ENCODE peak calls at places on chromosome 22, in four cellular contexts. H is fibroblast of lung, K is left ventricle myocardium inferior, V is cardiac muscle cell. F is an unnamed sample.
A peak's percentile ranks its signal among the peaks of the same experiment; 100 is the strongest.

GRCh38 chr22:35956850-35957249 is 71.8 kb downstream of the RBFOX2 start:
- DNase-seq in H (no peak), K (no peak), V (no peak), F (no peak)

GRCh38 chr22:20243545-20244249 is 24.4 kb downstream of the RTN4R start:
- DNase-seq in H (peak; percentile 85), K (peak; percentile 75), V (peak; percentile 92), F (no peak)

GRCh38 chr22:33565580-33565995 is 354.7 kb downstream of the LARGE1 start:
- DNase-seq in H (no peak), K (peak; percentile 36), V (peak; percentile 55), F (no peak)

GRCh38 chr22:20957691-20958440 is 9.2 kb upstream of the AIFM3 start:
- DNase-seq in H (peak; percentile 8), K (peak; percentile 33), V (peak; percentile 52), F (no peak)

GRCh38 chr22:37777122-37777687 is 30.5 kb upstream of the GCAT start:
- DNase-seq in H (peak; percentile 91), K (no peak), V (no peak), F (peak; percentile 32)

GRCh38 chr22:32502346-32502745 is 27.7 kb downstream of the FBXO7 start:
- DNase-seq in H (no peak), K (no peak), V (no peak), F (no peak)

GRCh38 chr22:37751449-37752188 is 54.8 kb downstream of the TRIOBP start:
- DNase-seq in H (no peak), K (no peak), V (no peak), F (no peak)

GRCh38 chr22:40363059-40363458 is 7.3 kb upstream of the SGSM3 start:
- DNase-seq in H (peak; percentile 61), K (no peak), V (no peak), F (no peak)

GRCh38 chr22:30287626-30288413 is 1.5 kb downstream of the CASTOR1 start:
- DNase-seq in H (peak; percentile 90), K (peak; percentile 88), V (peak; percentile 91), F (peak; percentile 92)

GRCh38 chr22:17927062-17927461 is 97.3 kb downstream of the MICAL3 start:
- DNase-seq in H (no peak), K (no peak), V (no peak), F (no peak)

GRCh38 chr22:35313311-35314121 is 13.8 kb downstream of the TOM1 start:
- DNase-seq in H (peak; percentile 96), K (peak; percentile 70), V (peak; percentile 55), F (peak; percentile 9)

GRCh38 chr22:31284756-31285155 is 7.5 kb downstream of the PIK3IP1 start:
- DNase-seq in H (no peak), K (no peak), V (peak; percentile 52), F (no peak)

GRCh38 chr22:45071618-45072017 is 61.8 kb upstream of the PHF21B start:
- DNase-seq in H (no peak), K (no peak), V (no peak), F (no peak)
- H3K4me3 ChIP-seq in H (no peak overlapping the region), K (no peak overlapping the region), V (no peak overlapping the region), F (no peak overlapping the region)

GRCh38 chr22:42928969-42929837 is 72.1 kb upstream of the ARFGAP3 start:
- DNase-seq in H (no peak), K (no peak), V (no peak), F (peak; percentile 75)
- H3K4me1 ChIP-seq in H (peaks cover 27% of the 10 kb centered on the region), K (peaks cover 99% of the 10 kb centered on the region), V (peaks cover 17% of the 10 kb centered on the region), F (peaks cover 84% of the 10 kb centered on the region)

GRCh38 chr22:49081261-49081666 is 746.4 kb downstream of the BRD1 start:
- DNase-seq in H (no peak), K (no peak), V (no peak), F (no peak)

GRCh38 chr22:49086181-49086580 is 741.5 kb downstream of the BRD1 start:
- DNase-seq in H (no peak), K (no peak), V (no peak), F (no peak)

GRCh38 chr22:49084203-49084602 is 743.5 kb downstream of the BRD1 start:
- DNase-seq in H (no peak), K (no peak), V (no peak), F (no peak)

GRCh38 chr22:49081926-49082325 is 745.7 kb downstream of the BRD1 start:
- DNase-seq in H (no peak), K (no peak), V (no peak), F (no peak)

GRCh38 chr22:49083607-49084006 is 744.1 kb downstream of the BRD1 start:
- DNase-seq in H (no peak), K (no peak), V (no peak), F (no peak)
- H3K9me3 ChIP-seq in H (no peaks in the 10 kb centered on the region), K (no peaks in the 10 kb centered on the region), V (no peaks in the 10 kb centered on the region), F (no peaks in the 10 kb centered on the region)

GRCh38 chr22:50014053-50014501 is 1.5 kb upstream of the IL17REL start:
- DNase-seq in H (no peak), K (peak; percentile 9), V (no peak), F (no peak)
- H3K4me3 ChIP-seq in H (no peak overlapping the region), K (no peak overlapping the region), V (no peak overlapping the region), F (no peak overlapping the region)

DNA sequence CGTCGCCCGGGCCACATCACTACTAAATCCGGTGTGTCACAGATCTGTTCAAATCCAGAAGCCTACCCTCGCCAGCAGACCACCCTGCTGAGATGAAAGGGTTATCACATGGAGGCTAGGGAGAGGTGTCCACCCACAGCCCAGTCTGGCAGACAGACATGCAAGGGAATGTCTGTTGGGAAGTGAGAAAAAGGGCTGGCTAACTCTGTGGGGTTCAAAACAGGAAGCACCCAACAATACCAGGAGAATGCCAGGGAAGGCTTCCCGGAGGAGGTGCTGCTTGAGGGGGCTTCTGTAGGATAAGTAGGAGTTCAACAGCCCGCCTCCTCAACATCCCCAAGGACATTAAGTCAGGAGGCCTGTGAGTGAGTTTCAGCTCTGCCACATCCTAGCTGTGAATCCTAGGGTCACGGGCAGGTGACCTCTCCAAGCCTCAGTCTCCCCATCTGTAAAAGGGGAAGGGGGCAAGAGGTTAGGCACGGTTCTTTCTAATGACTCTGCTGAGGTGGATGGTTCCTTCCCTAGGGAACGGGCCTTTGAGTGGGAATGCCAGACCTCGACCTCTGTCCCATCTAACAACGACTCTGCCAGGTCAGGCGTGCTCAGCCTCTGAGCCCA is 1.1 kb downstream of the TPST2 start:
- DNase-seq in H (no peak), K (no peak), V (no peak), F (no peak)
- H3K4me1 ChIP-seq in H (peaks cover 15% of the 10 kb centered on the region), K (peaks cover 67% of the 10 kb centered on the region), V (no peaks in the 10 kb centered on the region), F (peaks cover 21% of the 10 kb centered on the region)

GRCh38 chr22:49573109-49573765 is 254.4 kb downstream of the BRD1 start:
- DNase-seq in H (no peak), K (no peak), V (no peak), F (no peak)
- H3K9me3 ChIP-seq in H (no peaks in the 10 kb centered on the region), K (no peaks in the 10 kb centered on the region), V (no peaks in the 10 kb centered on the region), F (no peaks in the 10 kb centered on the region)

GRCh38 chr22:23140385-23140784 is 1.4 kb downstream of the RSPH14 start:
- DNase-seq in H (no peak), K (no peak), V (no peak), F (no peak)

GRCh38 chr22:23144926-23145906 is at the start of gene RAB36:
- DNase-seq in H (peak; percentile 99), K (peak; percentile 95), V (peak; percentile 99), F (peak; percentile 98)

GRCh38 chr22:23143119-23143518 is 1.3 kb upstream of the RSPH14 start:
- DNase-seq in H (no peak), K (no peak), V (no peak), F (no peak)

GRCh38 chr22:23144432-23144831 is 845 bp upstream of the RAB36 start:
- DNase-seq in H (no peak), K (no peak), V (no peak), F (no peak)

DNA sequence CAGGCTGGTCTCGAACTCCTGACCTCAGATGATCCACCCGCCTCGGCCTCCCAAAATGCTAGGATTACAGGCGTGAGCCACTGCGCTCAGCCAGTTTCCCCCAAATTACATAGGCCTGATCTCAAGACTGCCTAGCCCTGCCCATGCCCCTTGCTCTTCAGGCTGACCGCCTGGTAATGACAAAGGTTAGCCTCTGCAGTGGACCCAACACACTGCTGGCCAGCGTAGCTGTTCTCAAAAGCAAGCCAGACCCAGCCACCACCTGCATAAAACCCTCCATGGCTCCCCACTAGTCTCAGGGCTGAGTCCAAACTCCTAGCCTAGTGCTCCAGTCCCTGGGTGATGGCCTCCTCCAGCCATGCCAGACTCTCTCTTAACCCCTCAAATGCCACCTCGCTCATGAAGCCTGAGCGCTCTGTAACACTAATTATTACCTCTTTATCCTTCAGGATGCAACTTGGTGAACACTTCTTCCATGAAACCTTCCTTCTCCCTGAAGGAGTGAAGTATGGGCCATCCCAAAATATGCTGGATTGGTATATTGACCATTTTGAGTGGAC is 836 bp upstream of the RSPH14 start:
- DNase-seq in H (no peak), K (no peak), V (no peak), F (no peak)
- H3K4me3 ChIP-seq in H (no peak overlapping the region), K (peak overlapping the region; percentile 50), V (no peak overlapping the region), F (peak overlapping the region; percentile 44)

GRCh38 chr22:39233736-39234120 is 11.1 kb downstream of the PDGFB start:
- DNase-seq in H (no peak), K (peak; percentile 72), V (peak; percentile 49), F (no peak)

GRCh38 chr22:39232246-39232645 is 12.5 kb downstream of the PDGFB start:
- DNase-seq in H (no peak), K (no peak), V (no peak), F (no peak)

GRCh38 chr22:39232806-39233735 is 11.7 kb downstream of the PDGFB start:
- DNase-seq in H (no peak), K (no peak), V (no peak), F (no peak)

GRCh38 chr22:39234867-39235687 is 9.7 kb downstream of the PDGFB start:
- DNase-seq in H (no peak), K (peak; percentile 83), V (no peak), F (no peak)

GRCh38 chr22:39234157-39234793 is 10.5 kb downstream of the PDGFB start:
- DNase-seq in H (peak; percentile 60), K (peak; percentile 74), V (no peak), F (no peak)
- H3K4me1 ChIP-seq in H (peaks cover 2% of the 10 kb centered on the region), K (peaks cover 95% of the 10 kb centered on the region), V (peaks cover 62% of the 10 kb centered on the region), F (peaks cover 63% of the 10 kb centered on the region)

DNA sequence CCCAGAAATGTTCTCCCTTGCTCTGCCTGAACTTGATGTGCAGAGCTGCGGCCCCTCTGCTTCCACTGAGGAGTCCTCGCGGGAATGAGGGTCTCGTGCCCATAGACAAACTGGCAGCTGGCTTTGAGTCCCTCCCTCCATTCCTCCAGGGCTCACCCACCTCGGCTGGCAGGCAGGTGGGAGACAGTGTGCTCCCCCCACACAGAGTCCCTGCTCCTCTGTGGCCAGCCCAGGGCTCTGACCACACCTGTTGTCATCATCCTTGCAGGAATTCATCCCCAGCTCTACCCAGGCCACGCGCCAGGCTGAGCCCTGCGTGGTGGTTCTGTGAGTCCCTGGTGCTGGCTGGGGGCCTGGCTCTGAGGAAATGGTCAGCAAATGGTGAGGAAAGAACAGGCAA is 521.9 kb downstream of the TBC1D22A start:
- DNase-seq in H (no peak), K (no peak), V (no peak), F (no peak)
- H3K9me3 ChIP-seq in H (no peaks in the 10 kb centered on the region), K (no peaks in the 10 kb centered on the region), V (no peaks in the 10 kb centered on the region), F (no peaks in the 10 kb centered on the region)

F was measured in tibial nerve.